ENCODE peak calls at places on chromosomes 12 and 14, in four cellular contexts. P is keratinocyte, F is heart right ventricle, A is body of pancreas. K is an unnamed sample. For H3K9me3, the result is how much of the 10 kb centered on the place peaks cover.

GRCh38 chr12:56931474-56931978 is 2.7 kb downstream of the SDR9C7 start:
- DNase-seq in P (peak), F (no peak), A (peak), K (no peak)

GRCh38 chr14:68668028-68668427 is 124.8 kb downstream of the ZFP36L1 start:
- DNase-seq in P (no peak), F (no peak), A (no peak), K (no peak)

GRCh38 chr12:84480803-84481202 is 431.8 kb downstream of the SLC6A15 start:
- DNase-seq in P (no peak), F (no peak), A (no peak), K (no peak)

GRCh38 chr14:22282429-22282828 is 306.6 kb downstream of the DAD1 start:
- DNase-seq in P (no peak), F (no peak), A (no peak), K (no peak)

GRCh38 chr12:106601031-106601430 is 18.2 kb downstream of the RFX4 start:
- DNase-seq in P (no peak), F (no peak), A (no peak), K (peak)

GRCh38 chr12:129081755-129082250 is 228.5 kb downstream of the GLT1D1 start:
- DNase-seq in P (no peak), F (no peak), A (no peak), K (no peak)

GRCh38 chr12:88472775-88473174 is 107.5 kb downstream of the KITLG start:
- DNase-seq in P (no peak), F (no peak), A (no peak), K (no peak)

GRCh38 chr12:132478433-132478803 is 11.5 kb upstream of the FBRSL1 start:
- DNase-seq in P (no peak), F (no peak), A (no peak), K (no peak)

GRCh38 chr12:123990512-123990911 is 17.5 kb downstream of the ZNF664 start:
- DNase-seq in P (no peak), F (peak), A (peak), K (no peak)

GRCh38 chr12:52182898-52183543 is 8.8 kb downstream of the KRT80 start:
- DNase-seq in P (no peak), F (no peak), A (no peak), K (no peak)

GRCh38 chr12:3747976-3748619 is 4.8 kb downstream of the CRACR2A start:
- DNase-seq in P (no peak), F (no peak), A (no peak), K (no peak)

GRCh38 chr14:75548544-75548943 is 26.3 kb downstream of the BATF start:
- DNase-seq in P (no peak), F (no peak), A (peak), K (no peak)

GRCh38 chr14:64725879-64726584 is 21.8 kb downstream of the PLEKHG3 start:
- DNase-seq in P (no peak), F (no peak), A (no peak), K (no peak)
- TF ChIP-seq CTCF in P (peak), F (no peak), A (no peak), K (no peak)

GRCh38 chr12:65511134-65511912 is 232.8 kb downstream of the MSRB3 start:
- DNase-seq in P (no peak), F (peak), A (peak), K (no peak)
- H3K4me3 ChIP-seq in P (no peak), F (no peak), A (no peak), K (no peak)

GRCh38 chr12:46858368-46858767 is 32.6 kb upstream of the SLC38A4 start:
- DNase-seq in P (no peak), F (no peak), A (no peak), K (no peak)
- H3K9me3 ChIP-seq in P (under half), F (under half), A (under half), K (under half)

DNA sequence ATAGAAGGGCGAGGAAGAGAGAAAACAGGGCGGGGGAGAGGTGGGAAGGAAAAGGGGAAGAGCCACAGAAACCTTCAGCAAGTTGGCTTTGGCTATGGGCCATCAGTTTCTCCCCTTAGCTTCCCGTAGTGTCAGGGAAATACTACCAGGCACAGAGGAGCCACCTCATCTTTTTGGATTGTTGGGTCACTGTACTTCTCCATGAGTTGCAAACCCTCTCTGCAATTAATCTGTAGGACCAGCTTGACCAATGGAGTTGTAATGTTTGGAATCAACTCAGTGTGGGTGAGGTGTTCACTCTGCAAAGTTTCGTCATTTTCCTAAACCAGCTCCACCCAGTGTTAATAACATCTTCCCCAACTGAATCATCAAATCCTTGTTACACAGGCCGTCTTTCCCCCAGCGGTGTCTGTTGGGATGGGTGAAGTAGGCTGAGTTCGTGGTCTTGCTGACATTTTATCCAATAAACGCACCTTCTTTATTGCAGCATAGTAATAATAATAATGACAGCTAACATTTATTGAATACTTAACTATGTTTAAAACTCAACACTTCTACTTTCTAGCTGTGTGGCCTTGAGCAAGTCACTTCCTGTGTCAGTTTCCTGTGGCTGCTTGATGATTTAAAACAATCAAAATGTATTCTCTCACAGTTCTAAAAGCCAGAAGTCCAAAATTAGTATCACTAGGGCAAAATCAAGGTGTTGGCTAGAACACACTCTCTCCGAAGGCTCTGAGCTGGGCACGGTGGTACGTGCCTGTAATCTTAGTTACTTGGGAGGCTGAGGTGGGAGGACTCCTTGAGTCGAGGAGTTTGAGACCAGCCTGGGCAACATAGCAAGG is 8.1 kb upstream of the GLTP start:
- DNase-seq in P (peak), F (no peak), A (peak), K (no peak)
- TF ChIP-seq CTCF in P (peak), F (no peak), A (no peak), K (no peak)

GRCh38 chr12:112153181-112153899 is 28.0 kb downstream of the TRAFD1 start:
- DNase-seq in P (no peak), F (no peak), A (no peak), K (no peak)

GRCh38 chr12:112153900-112154234 is 28.5 kb downstream of the TRAFD1 start:
- DNase-seq in P (no peak), F (no peak), A (no peak), K (no peak)

GRCh38 chr12:112149596-112149995 is 24.2 kb downstream of the TRAFD1 start:
- DNase-seq in P (no peak), F (no peak), A (peak), K (peak)

GRCh38 chr12:112148031-112148513 is 22.7 kb downstream of the TRAFD1 start:
- DNase-seq in P (peak), F (no peak), A (no peak), K (no peak)

DNA sequence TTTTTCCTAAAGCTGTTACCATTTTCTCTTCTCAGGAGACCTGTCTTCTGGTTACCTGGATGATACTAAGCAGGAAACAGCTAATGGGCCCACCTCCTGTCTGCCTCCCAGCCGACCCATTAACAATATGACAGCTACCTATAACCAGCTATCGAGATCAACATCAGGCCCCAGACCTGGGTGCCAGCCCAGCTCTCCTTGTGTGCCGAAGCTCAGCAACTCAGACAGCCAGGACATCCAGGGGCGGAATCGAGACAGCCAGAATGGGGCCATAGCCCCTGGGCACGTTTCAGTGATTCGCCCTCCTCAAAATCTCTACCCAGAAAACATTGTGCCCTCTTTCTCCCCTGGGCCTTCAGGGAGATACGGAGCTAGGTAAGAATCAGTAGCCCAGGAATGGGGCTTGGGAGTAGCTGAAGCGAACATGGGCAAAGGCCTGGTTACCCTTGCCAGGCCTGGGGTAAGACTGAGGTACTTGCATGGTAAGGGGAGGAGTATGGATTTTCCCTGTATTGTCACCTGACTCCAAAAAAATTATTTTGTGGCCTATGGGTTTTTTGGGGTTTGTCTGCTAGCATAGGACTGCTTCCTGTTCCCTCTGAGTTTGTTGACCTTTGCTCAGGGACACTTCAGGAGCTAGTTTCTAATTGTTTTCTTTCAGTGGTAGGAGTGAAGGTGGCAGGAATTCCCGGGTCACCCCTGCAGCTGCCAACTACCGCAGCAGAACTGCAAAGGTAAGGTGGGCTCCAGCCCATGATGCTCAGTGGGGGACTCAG is 26.6 kb downstream of the TRAFD1 start:
- DNase-seq in P (no peak), F (no peak), A (no peak), K (no peak)
- H3K4me3 ChIP-seq in P (no peak), F (no peak), A (no peak), K (no peak)

K was measured in Caco-2.